ENCODE peak calls at places on chromosome 4, in five cellular contexts. One of them, this sample, is unnamed.

GRCh38 chr4:72446353-72447055 is 122.5 kb downstream of the ADAMTS3 start:
- DNase-seq in lower leg skin: no peak
- DNase-seq in NB4: no peak
- DNase-seq in H54: no peak
- DNase-seq in transverse colon: no peak
- DNase-seq in this sample: no peak

GRCh38 chr4:160717848-160718247 is 1446.0 kb downstream of the FSTL5 start:
- DNase-seq in lower leg skin: no peak
- DNase-seq in NB4: no peak
- DNase-seq in H54: no peak
- DNase-seq in transverse colon: no peak
- DNase-seq in this sample: no peak

GRCh38 chr4:15378055-15378454 is 49.8 kb upstream of the C1QTNF7 start:
- DNase-seq in lower leg skin: no peak
- DNase-seq in NB4: peak; percentile 21
- DNase-seq in H54: no peak
- DNase-seq in transverse colon: no peak
- DNase-seq in this sample: no peak

GRCh38 chr4:154506253-154506652 is 14.7 kb upstream of the DCHS2 start:
- DNase-seq in lower leg skin: no peak
- DNase-seq in NB4: peak; percentile 39
- DNase-seq in H54: no peak
- DNase-seq in transverse colon: no peak
- DNase-seq in this sample: peak; percentile 13

GRCh38 chr4:66279084-66279483 is 608.8 kb upstream of the EPHA5 start:
- DNase-seq in lower leg skin: no peak
- DNase-seq in NB4: peak; percentile 2
- DNase-seq in H54: no peak
- DNase-seq in transverse colon: no peak
- DNase-seq in this sample: no peak

GRCh38 chr4:180335571-180335970 is 1907.6 kb upstream of the TENM3 start:
- DNase-seq in lower leg skin: no peak
- DNase-seq in NB4: no peak
- DNase-seq in H54: no peak
- DNase-seq in transverse colon: no peak
- DNase-seq in this sample: no peak

GRCh38 chr4:56466910-56467283 is 520 bp upstream of the SRP72 start:
- DNase-seq in lower leg skin: no peak
- DNase-seq in NB4: peak; percentile 19
- DNase-seq in H54: no peak
- DNase-seq in transverse colon: no peak
- DNase-seq in this sample: no peak

GRCh38 chr4:155745984-155746383 is 12.8 kb upstream of the GUCY1B1 start:
- DNase-seq in lower leg skin: no peak
- DNase-seq in NB4: no peak
- DNase-seq in H54: no peak
- DNase-seq in transverse colon: no peak
- DNase-seq in this sample: no peak

GRCh38 chr4:52059372-52059771 is 8.3 kb downstream of the SPATA18 start:
- DNase-seq in lower leg skin: no peak
- DNase-seq in NB4: no peak
- DNase-seq in H54: no peak
- DNase-seq in transverse colon: peak; percentile 23
- DNase-seq in this sample: peak; percentile 83

GRCh38 chr4:125316781-125317525 is 2.2 kb downstream of the FAT4 start:
- DNase-seq in lower leg skin: peak; percentile 88
- DNase-seq in NB4: no peak
- DNase-seq in H54: no peak
- DNase-seq in transverse colon: peak; percentile 14
- DNase-seq in this sample: no peak

GRCh38 chr4:113385500-113385899 is 336.0 kb downstream of the ANK2 start:
- DNase-seq in lower leg skin: no peak
- DNase-seq in NB4: no peak
- DNase-seq in H54: no peak
- DNase-seq in transverse colon: no peak
- DNase-seq in this sample: no peak

GRCh38 chr4:165626316-165626715 is 246.7 kb upstream of the TLL1 start:
- DNase-seq in lower leg skin: no peak
- DNase-seq in NB4: no peak
- DNase-seq in H54: no peak
- DNase-seq in transverse colon: no peak
- DNase-seq in this sample: no peak

GRCh38 chr4:165630671-165631070 is 242.4 kb upstream of the TLL1 start:
- DNase-seq in lower leg skin: no peak
- DNase-seq in NB4: no peak
- DNase-seq in H54: no peak
- DNase-seq in transverse colon: no peak
- DNase-seq in this sample: no peak

GRCh38 chr4:165627128-165627527 is 245.9 kb upstream of the TLL1 start:
- DNase-seq in lower leg skin: no peak
- DNase-seq in NB4: no peak
- DNase-seq in H54: no peak
- DNase-seq in transverse colon: no peak
- DNase-seq in this sample: no peak

GRCh38 chr4:165627548-165627947 is 245.5 kb upstream of the TLL1 start:
- DNase-seq in lower leg skin: no peak
- DNase-seq in NB4: no peak
- DNase-seq in H54: no peak
- DNase-seq in transverse colon: no peak
- DNase-seq in this sample: no peak

DNA sequence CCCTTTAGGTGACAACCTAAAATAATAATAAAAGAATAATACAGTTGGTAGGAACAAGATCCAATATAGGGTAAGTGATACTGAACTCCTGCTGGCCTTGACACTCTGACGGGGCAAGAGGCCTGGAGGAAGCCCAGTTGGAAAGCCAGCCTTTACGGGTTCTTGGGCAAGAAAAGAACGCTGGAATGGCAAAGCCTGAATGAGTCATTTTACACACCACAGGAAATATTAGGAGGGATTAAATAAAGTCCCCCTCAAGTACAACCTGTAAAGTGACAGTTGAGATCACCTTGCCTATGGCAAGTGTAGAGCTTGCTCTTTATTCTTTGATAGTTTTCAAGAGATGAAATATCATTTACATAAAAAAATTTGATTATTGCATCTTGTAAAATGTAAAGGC is 244.5 kb upstream of the TLL1 start:
- DNase-seq in lower leg skin: no peak
- DNase-seq in NB4: no peak
- DNase-seq in H54: no peak
- DNase-seq in transverse colon: no peak
- DNase-seq in this sample: no peak
- TF ChIP-seq POLR2A in lower leg skin: no peak
- TF ChIP-seq POLR2A in NB4: no peak
- TF ChIP-seq POLR2A in H54: no peak
- TF ChIP-seq POLR2A in transverse colon: no peak
- TF ChIP-seq POLR2A in this sample: no peak

GRCh38 chr4:184473515-184474260 is 662 bp downstream of the IRF2 start:
- DNase-seq in lower leg skin: peak; percentile 86
- DNase-seq in NB4: peak; percentile 67
- DNase-seq in H54: peak; percentile 15
- DNase-seq in transverse colon: peak; percentile 52
- DNase-seq in this sample: peak; percentile 15
- TF ChIP-seq POLR2A in lower leg skin: no peak
- TF ChIP-seq POLR2A in NB4: no peak
- TF ChIP-seq POLR2A in H54: no peak
- TF ChIP-seq POLR2A in transverse colon: no peak
- TF ChIP-seq POLR2A in this sample: no peak

DNA sequence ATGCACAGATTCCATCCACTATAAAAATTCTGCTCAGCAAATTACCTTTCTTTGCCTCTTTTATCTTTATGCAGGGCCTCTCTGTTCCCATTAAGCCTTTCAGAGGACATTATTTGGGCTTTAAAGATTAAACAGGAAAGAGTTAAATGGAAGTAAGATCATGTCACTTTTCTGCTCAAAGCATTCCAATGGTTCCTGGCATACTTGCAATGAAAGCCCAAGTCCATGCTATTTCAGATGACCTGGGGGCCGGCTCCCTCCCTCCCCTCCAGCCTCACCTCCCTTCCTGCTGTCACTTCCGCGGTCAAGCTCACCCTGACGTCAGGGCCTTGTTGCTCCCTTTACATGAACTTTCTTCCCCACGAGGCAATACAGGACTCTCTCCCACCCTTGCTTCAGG is 125.5 kb downstream of the C4orf51 start:
- DNase-seq in lower leg skin: no peak
- DNase-seq in NB4: no peak
- DNase-seq in H54: no peak
- DNase-seq in transverse colon: no peak
- DNase-seq in this sample: no peak
- TF ChIP-seq POLR2A in lower leg skin: no peak
- TF ChIP-seq POLR2A in NB4: no peak
- TF ChIP-seq POLR2A in H54: no peak
- TF ChIP-seq POLR2A in transverse colon: no peak
- TF ChIP-seq POLR2A in this sample: no peak

GRCh38 chr4:99853993-99854392 is 37.4 kb downstream of the DAPP1 start:
- DNase-seq in lower leg skin: no peak
- DNase-seq in NB4: no peak
- DNase-seq in H54: no peak
- DNase-seq in transverse colon: no peak
- DNase-seq in this sample: no peak

GRCh38 chr4:99856166-99856565 is 38.1 kb downstream of the LAMTOR3 start:
- DNase-seq in lower leg skin: no peak
- DNase-seq in NB4: peak; percentile 83
- DNase-seq in H54: no peak
- DNase-seq in transverse colon: no peak
- DNase-seq in this sample: no peak

GRCh38 chr4:99857302-99857701 is 36.9 kb downstream of the LAMTOR3 start:
- DNase-seq in lower leg skin: no peak
- DNase-seq in NB4: peak; percentile 62
- DNase-seq in H54: no peak
- DNase-seq in transverse colon: no peak
- DNase-seq in this sample: no peak

GRCh38 chr4:99853190-99853589 is 36.6 kb downstream of the DAPP1 start:
- DNase-seq in lower leg skin: no peak
- DNase-seq in NB4: no peak
- DNase-seq in H54: no peak
- DNase-seq in transverse colon: no peak
- DNase-seq in this sample: no peak

DNA sequence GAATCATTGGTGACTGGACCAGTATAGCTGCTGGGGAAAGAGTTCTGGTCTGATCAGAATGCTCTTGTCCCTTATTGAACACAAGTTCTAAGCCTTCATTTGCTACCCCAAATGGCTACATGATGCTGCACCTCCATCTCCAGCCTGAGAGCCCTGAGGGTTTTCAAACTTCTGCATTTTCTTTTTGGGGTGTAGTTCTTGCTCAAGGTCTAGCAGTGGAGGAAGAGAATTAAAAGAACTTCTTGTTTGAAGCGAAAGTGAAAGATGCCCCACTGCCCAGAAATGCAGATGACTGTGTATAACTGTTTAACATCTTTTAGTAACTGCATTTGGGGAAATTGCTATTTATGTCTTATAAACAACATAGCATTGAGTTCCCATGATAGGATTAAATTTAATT is 38.5 kb downstream of the LAMTOR3 start:
- DNase-seq in lower leg skin: no peak
- DNase-seq in NB4: peak; percentile 70
- DNase-seq in H54: no peak
- DNase-seq in transverse colon: no peak
- DNase-seq in this sample: no peak
- TF ChIP-seq POLR2A in lower leg skin: no peak
- TF ChIP-seq POLR2A in NB4: no peak
- TF ChIP-seq POLR2A in H54: no peak
- TF ChIP-seq POLR2A in transverse colon: no peak
- TF ChIP-seq POLR2A in this sample: no peak

GRCh38 chr4:37584087-37584486 is 102.1 kb downstream of the RELL1 start:
- DNase-seq in lower leg skin: no peak
- DNase-seq in NB4: no peak
- DNase-seq in H54: no peak
- DNase-seq in transverse colon: peak; percentile 85
- DNase-seq in this sample: no peak
- TF ChIP-seq POLR2A in lower leg skin: no peak
- TF ChIP-seq POLR2A in NB4: no peak
- TF ChIP-seq POLR2A in H54: no peak
- TF ChIP-seq POLR2A in transverse colon: peak; percentile 92
- TF ChIP-seq POLR2A in this sample: no peak

GRCh38 chr4:112282860-112283667 is 2.6 kb downstream of the TIFA start:
- DNase-seq in lower leg skin: no peak
- DNase-seq in NB4: no peak
- DNase-seq in H54: no peak
- DNase-seq in transverse colon: no peak
- DNase-seq in this sample: no peak
- TF ChIP-seq POLR2A in lower leg skin: no peak
- TF ChIP-seq POLR2A in NB4: no peak
- TF ChIP-seq POLR2A in H54: no peak
- TF ChIP-seq POLR2A in transverse colon: no peak
- TF ChIP-seq POLR2A in this sample: no peak

GRCh38 chr4:47386592-47387235 is 76.8 kb downstream of the COMMD8 start:
- DNase-seq in lower leg skin: no peak
- DNase-seq in NB4: no peak
- DNase-seq in H54: no peak
- DNase-seq in transverse colon: no peak
- DNase-seq in this sample: no peak
- TF ChIP-seq POLR2A in lower leg skin: no peak
- TF ChIP-seq POLR2A in NB4: no peak
- TF ChIP-seq POLR2A in H54: no peak
- TF ChIP-seq POLR2A in transverse colon: no peak
- TF ChIP-seq POLR2A in this sample: no peak

DNA sequence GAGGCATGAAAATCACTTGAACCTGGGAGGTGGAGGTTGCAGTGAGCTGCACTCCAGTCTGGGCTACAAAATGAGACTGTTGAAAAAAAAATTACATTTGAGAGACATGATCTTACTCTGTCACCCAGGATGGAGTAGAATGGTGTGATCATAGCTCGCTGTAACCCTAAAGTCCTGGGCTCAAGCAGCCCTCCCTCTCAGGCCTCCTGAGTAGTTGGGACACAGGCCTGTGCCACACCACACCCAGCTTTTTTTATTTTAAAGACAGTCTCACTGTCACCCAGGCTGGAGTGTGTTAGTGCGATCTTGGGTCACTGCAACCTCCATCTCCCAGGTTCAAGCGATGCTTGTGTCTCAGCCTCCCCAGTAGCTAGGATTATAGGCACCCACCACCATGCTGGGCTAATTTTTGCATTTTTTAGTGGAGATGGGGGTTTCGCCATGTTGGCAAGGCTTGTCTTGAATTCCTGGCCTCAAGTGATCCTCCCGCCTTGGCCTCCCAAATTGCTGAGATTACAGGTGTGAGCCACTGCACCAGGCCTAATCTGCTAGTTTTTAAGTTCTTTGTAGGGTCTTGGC is 6.1 kb downstream of the RPS3A start:
- DNase-seq in lower leg skin: no peak
- DNase-seq in NB4: no peak
- DNase-seq in H54: no peak
- DNase-seq in transverse colon: no peak
- DNase-seq in this sample: no peak
- TF ChIP-seq POLR2A in lower leg skin: no peak
- TF ChIP-seq POLR2A in NB4: no peak
- TF ChIP-seq POLR2A in H54: no peak
- TF ChIP-seq POLR2A in transverse colon: no peak
- TF ChIP-seq POLR2A in this sample: no peak